ENCODE peak calls at places on chromosomes 3 and 15, in ten cellular contexts. One of them, this sample, is unnamed.

GRCh38 chr3:110886514-110886913 is 185.1 kb upstream of the NECTIN3 start:
- DNase-seq in HFF-Myc: no peak
- DNase-seq in bronchial epithelial cell: no peak
- DNase-seq in psoas muscle: no peak
- DNase-seq in BJ: no peak
- DNase-seq in GM12878: no peak
- DNase-seq in HL-60: no peak
- DNase-seq in upper lobe of right lung: no peak
- DNase-seq in neural progenitor cell: peak
- DNase-seq in IMR-90: no peak
- DNase-seq in this sample: no peak

GRCh38 chr3:182241196-182241776 is 529.6 kb downstream of the SOX2 start:
- DNase-seq in HFF-Myc: no peak
- DNase-seq in HL-60: no peak
- DNase-seq in upper lobe of right lung: no peak
- DNase-seq in neural progenitor cell: no peak
- DNase-seq in IMR-90: no peak
- DNase-seq in BJ: no peak
- DNase-seq in psoas muscle: no peak
- DNase-seq in bronchial epithelial cell: no peak
- DNase-seq in GM12878: no peak
- DNase-seq in this sample: no peak

GRCh38 chr3:28906561-28907310 is 374.1 kb upstream of the RBMS3 start:
- DNase-seq in psoas muscle: no peak
- DNase-seq in upper lobe of right lung: no peak
- DNase-seq in HFF-Myc: no peak
- DNase-seq in IMR-90: no peak
- DNase-seq in HL-60: no peak
- DNase-seq in GM12878: no peak
- DNase-seq in neural progenitor cell: no peak
- DNase-seq in bronchial epithelial cell: no peak
- DNase-seq in BJ: no peak
- DNase-seq in this sample: no peak

GRCh38 chr3:42518800-42519567 is 16.5 kb downstream of the VIPR1 start:
- DNase-seq in HL-60: no peak
- DNase-seq in neural progenitor cell: peak
- DNase-seq in GM12878: no peak
- DNase-seq in BJ: no peak
- DNase-seq in IMR-90: no peak
- DNase-seq in HFF-Myc: no peak
- DNase-seq in upper lobe of right lung: no peak
- DNase-seq in bronchial epithelial cell: no peak
- DNase-seq in psoas muscle: no peak
- DNase-seq in this sample: no peak

GRCh38 chr3:12954891-12955650 is 113.7 kb upstream of the RPL32 start:
- DNase-seq in HFF-Myc: no peak
- DNase-seq in psoas muscle: peak
- DNase-seq in GM12878: no peak
- DNase-seq in IMR-90: no peak
- DNase-seq in upper lobe of right lung: peak
- DNase-seq in HL-60: peak
- DNase-seq in neural progenitor cell: no peak
- DNase-seq in BJ: no peak
- DNase-seq in bronchial epithelial cell: peak
- DNase-seq in this sample: no peak

GRCh38 chr15:63296195-63296594 is 18.8 kb downstream of the APH1B start:
- DNase-seq in IMR-90: no peak
- DNase-seq in HL-60: no peak
- DNase-seq in GM12878: no peak
- DNase-seq in psoas muscle: no peak
- DNase-seq in bronchial epithelial cell: no peak
- DNase-seq in BJ: no peak
- DNase-seq in upper lobe of right lung: no peak
- DNase-seq in HFF-Myc: no peak
- DNase-seq in neural progenitor cell: no peak
- DNase-seq in this sample: no peak

GRCh38 chr3:103002447-103002846 is 567.6 kb downstream of the ZPLD1 start:
- DNase-seq in neural progenitor cell: no peak
- DNase-seq in GM12878: no peak
- DNase-seq in BJ: no peak
- DNase-seq in psoas muscle: no peak
- DNase-seq in upper lobe of right lung: no peak
- DNase-seq in IMR-90: no peak
- DNase-seq in bronchial epithelial cell: no peak
- DNase-seq in HFF-Myc: no peak
- DNase-seq in HL-60: peak
- DNase-seq in this sample: no peak

GRCh38 chr3:66253790-66254620 is 33.2 kb downstream of the SLC25A26 start:
- DNase-seq in psoas muscle: no peak
- DNase-seq in IMR-90: peak
- DNase-seq in bronchial epithelial cell: peak
- DNase-seq in upper lobe of right lung: no peak
- DNase-seq in BJ: no peak
- DNase-seq in neural progenitor cell: peak
- DNase-seq in HL-60: no peak
- DNase-seq in GM12878: no peak
- DNase-seq in HFF-Myc: peak
- DNase-seq in this sample: no peak

GRCh38 chr3:15998896-15999295 is 175.6 kb upstream of the GALNT15 start:
- DNase-seq in BJ: no peak
- DNase-seq in GM12878: no peak
- DNase-seq in HL-60: no peak
- DNase-seq in neural progenitor cell: no peak
- DNase-seq in bronchial epithelial cell: no peak
- DNase-seq in upper lobe of right lung: no peak
- DNase-seq in psoas muscle: no peak
- DNase-seq in IMR-90: no peak
- DNase-seq in HFF-Myc: no peak
- DNase-seq in this sample: no peak

GRCh38 chr3:8204846-8205624 is 296.6 kb upstream of the LMCD1 start:
- DNase-seq in neural progenitor cell: no peak
- DNase-seq in bronchial epithelial cell: peak
- DNase-seq in HFF-Myc: peak
- DNase-seq in upper lobe of right lung: no peak
- DNase-seq in GM12878: no peak
- DNase-seq in HL-60: no peak
- DNase-seq in psoas muscle: no peak
- DNase-seq in IMR-90: no peak
- DNase-seq in BJ: no peak
- DNase-seq in this sample: no peak

GRCh38 chr15:49036650-49037545 is 9.3 kb downstream of the SECISBP2L start:
- DNase-seq in HFF-Myc: no peak
- DNase-seq in GM12878: no peak
- DNase-seq in bronchial epithelial cell: peak
- DNase-seq in upper lobe of right lung: no peak
- DNase-seq in psoas muscle: no peak
- DNase-seq in neural progenitor cell: no peak
- DNase-seq in HL-60: no peak
- DNase-seq in BJ: no peak
- DNase-seq in IMR-90: peak
- DNase-seq in this sample: no peak

GRCh38 chr15:76346666-76347506 is 10.3 kb downstream of the ISL2 start:
- DNase-seq in HFF-Myc: no peak
- DNase-seq in HL-60: no peak
- DNase-seq in GM12878: no peak
- DNase-seq in neural progenitor cell: peak
- DNase-seq in upper lobe of right lung: peak
- DNase-seq in bronchial epithelial cell: no peak
- DNase-seq in IMR-90: peak
- DNase-seq in psoas muscle: no peak
- DNase-seq in BJ: peak
- DNase-seq in this sample: peak

GRCh38 chr3:127438371-127438770 is 150.5 kb upstream of the PRR20G start:
- DNase-seq in IMR-90: no peak
- DNase-seq in BJ: no peak
- DNase-seq in GM12878: no peak
- DNase-seq in upper lobe of right lung: peak
- DNase-seq in HFF-Myc: no peak
- DNase-seq in HL-60: no peak
- DNase-seq in bronchial epithelial cell: no peak
- DNase-seq in psoas muscle: no peak
- DNase-seq in neural progenitor cell: no peak
- DNase-seq in this sample: no peak

GRCh38 chr3:125045965-125046364 is 9.8 kb downstream of the HEG1 start:
- DNase-seq in BJ: peak
- DNase-seq in GM12878: no peak
- DNase-seq in upper lobe of right lung: no peak
- DNase-seq in HL-60: no peak
- DNase-seq in psoas muscle: no peak
- DNase-seq in HFF-Myc: no peak
- DNase-seq in bronchial epithelial cell: peak
- DNase-seq in IMR-90: peak
- DNase-seq in neural progenitor cell: no peak
- DNase-seq in this sample: no peak
- TF ChIP-seq CTCF in BJ: peak
- TF ChIP-seq CTCF in GM12878: no peak
- TF ChIP-seq CTCF in upper lobe of right lung: no peak
- TF ChIP-seq CTCF in HL-60: no peak
- TF ChIP-seq CTCF in psoas muscle: no peak
- TF ChIP-seq CTCF in HFF-Myc: peak
- TF ChIP-seq CTCF in bronchial epithelial cell: peak
- TF ChIP-seq CTCF in IMR-90: peak
- TF ChIP-seq CTCF in neural progenitor cell: no peak
- TF ChIP-seq CTCF in this sample: no peak

DNA sequence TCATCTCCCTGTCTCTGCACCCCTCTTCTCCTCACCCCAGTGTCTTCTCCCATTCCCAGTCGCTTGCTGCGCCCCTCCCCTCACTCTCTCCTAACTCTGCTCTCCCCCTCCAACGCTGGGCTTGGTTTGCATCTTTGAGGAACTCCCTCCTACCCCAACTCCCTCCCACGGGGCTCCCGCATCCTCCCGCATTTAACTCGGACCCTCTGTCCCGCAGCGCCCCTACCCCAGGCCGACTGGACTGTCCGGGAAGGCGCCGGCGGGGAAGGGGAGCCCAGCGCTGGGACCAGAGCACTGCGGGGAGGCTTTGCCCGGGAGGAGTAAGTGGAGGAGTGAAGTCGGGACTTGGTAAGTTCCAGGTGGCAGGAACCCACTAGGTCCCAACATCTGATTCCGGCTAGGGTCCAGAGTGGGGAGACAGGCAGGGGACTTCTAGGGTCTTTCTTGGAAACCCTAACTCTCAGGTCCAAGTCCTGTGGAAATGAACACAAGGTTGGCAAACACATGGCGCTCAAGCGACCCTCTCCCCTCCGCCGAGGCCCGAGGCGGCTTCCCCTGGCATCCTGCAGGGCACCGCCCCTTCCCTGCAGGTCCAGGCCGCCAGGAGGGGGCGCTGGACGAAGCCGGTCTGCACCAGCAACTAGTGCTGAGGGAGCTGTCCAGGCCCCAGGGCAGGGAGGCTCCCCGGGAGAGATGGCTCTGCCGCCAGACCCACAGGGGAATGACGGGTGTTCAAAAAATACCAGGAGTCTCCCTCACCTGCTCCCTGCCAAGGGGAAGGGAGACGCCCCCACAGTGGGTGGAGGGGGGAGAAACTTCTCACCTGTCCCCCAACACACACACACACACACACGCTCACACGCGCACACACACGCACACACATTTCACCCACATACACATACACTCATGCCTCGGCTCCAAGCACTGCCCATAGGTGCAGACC is 53.2 kb downstream of the LHFPL4 start:
- DNase-seq in IMR-90: peak
- DNase-seq in neural progenitor cell: peak
- DNase-seq in HL-60: peak
- DNase-seq in BJ: peak
- DNase-seq in bronchial epithelial cell: peak
- DNase-seq in GM12878: no peak
- DNase-seq in HFF-Myc: no peak
- DNase-seq in psoas muscle: peak
- DNase-seq in upper lobe of right lung: peak
- DNase-seq in this sample: peak
- TF ChIP-seq CTCF in IMR-90: peak
- TF ChIP-seq CTCF in neural progenitor cell: peak
- TF ChIP-seq CTCF in HL-60: peak
- TF ChIP-seq CTCF in BJ: peak
- TF ChIP-seq CTCF in bronchial epithelial cell: peak
- TF ChIP-seq CTCF in GM12878: peak
- TF ChIP-seq CTCF in HFF-Myc: peak
- TF ChIP-seq CTCF in psoas muscle: peak
- TF ChIP-seq CTCF in upper lobe of right lung: peak
- TF ChIP-seq CTCF in this sample: peak

DNA sequence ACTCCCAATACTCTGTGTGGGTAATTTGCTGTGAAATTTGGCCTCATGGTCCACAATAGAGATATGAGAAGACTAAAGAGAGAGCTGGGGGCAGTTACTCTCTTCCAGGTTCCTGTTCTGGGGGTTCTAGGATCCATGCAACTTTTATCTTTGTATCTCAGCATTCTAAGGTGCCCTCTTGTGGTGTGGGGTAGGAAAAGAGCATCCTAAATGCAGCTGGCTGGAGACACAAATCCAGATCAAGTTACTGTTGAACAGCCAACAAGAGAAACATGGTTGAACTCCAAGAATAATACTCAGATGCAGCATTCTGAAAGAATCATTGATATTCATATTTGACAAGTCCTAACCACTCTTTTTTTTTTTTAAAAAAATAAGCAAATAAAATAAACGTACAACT is 238.2 kb downstream of the GREM1 start:
- DNase-seq in psoas muscle: no peak
- DNase-seq in HFF-Myc: peak
- DNase-seq in GM12878: no peak
- DNase-seq in HL-60: no peak
- DNase-seq in bronchial epithelial cell: peak
- DNase-seq in neural progenitor cell: peak
- DNase-seq in IMR-90: peak
- DNase-seq in BJ: peak
- DNase-seq in upper lobe of right lung: no peak
- DNase-seq in this sample: no peak
- TF ChIP-seq CTCF in psoas muscle: peak
- TF ChIP-seq CTCF in HFF-Myc: peak
- TF ChIP-seq CTCF in GM12878: peak
- TF ChIP-seq CTCF in HL-60: peak
- TF ChIP-seq CTCF in bronchial epithelial cell: peak
- TF ChIP-seq CTCF in neural progenitor cell: peak
- TF ChIP-seq CTCF in IMR-90: peak
- TF ChIP-seq CTCF in BJ: peak
- TF ChIP-seq CTCF in upper lobe of right lung: peak
- TF ChIP-seq CTCF in this sample: peak

DNA sequence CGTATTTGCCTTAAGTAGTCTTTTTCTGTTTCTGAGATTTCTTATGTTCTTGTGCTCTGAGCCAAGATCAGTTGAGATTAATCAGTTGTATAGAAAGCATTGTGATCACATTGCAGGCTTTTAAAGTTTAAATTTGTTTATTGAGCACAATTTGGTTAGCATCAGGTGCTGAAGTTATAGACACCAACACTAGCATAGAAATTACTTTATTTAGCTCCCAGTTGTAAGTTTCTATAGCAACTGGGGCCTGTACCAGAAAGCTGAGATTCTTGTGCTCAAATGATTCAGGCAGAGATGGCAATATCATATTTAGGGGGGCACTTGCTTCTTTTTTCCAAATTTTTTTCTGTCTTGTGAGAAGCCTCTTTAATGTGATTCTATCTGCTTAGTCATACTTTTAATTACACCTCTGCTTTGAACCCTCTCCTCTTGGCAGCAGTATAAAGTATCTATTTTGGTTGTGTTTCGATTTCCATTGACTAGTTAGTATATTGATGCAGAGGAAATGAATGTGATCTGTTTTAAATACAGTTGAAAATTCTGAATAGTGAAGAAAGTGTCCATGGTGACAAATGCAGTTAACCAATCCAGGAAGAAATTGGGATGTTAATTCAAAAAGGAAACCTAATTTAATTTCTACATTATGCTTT is 241.7 kb upstream of the GBE1 start:
- DNase-seq in BJ: no peak
- DNase-seq in HFF-Myc: no peak
- DNase-seq in IMR-90: no peak
- DNase-seq in neural progenitor cell: no peak
- DNase-seq in psoas muscle: no peak
- DNase-seq in bronchial epithelial cell: no peak
- DNase-seq in upper lobe of right lung: no peak
- DNase-seq in HL-60: no peak
- DNase-seq in GM12878: no peak
- DNase-seq in this sample: no peak
- TF ChIP-seq CTCF in BJ: no peak
- TF ChIP-seq CTCF in HFF-Myc: no peak
- TF ChIP-seq CTCF in IMR-90: no peak
- TF ChIP-seq CTCF in neural progenitor cell: no peak
- TF ChIP-seq CTCF in psoas muscle: no peak
- TF ChIP-seq CTCF in bronchial epithelial cell: no peak
- TF ChIP-seq CTCF in upper lobe of right lung: no peak
- TF ChIP-seq CTCF in HL-60: no peak
- TF ChIP-seq CTCF in GM12878: no peak
- TF ChIP-seq CTCF in this sample: no peak